ENCODE peak calls at places on chromosome 7, in nine cellular contexts. O, L, P, I, G, U, R, D and W are unnamed samples. For H3K4me1, the result is how much of the 10 kb centered on the place peaks cover.

GRCh38 chr7:1432411-1433082 is 26.7 kb downstream of the MICALL2 start:
- DNase-seq in O (peak), U (peak), I (peak), D (peak), R (peak), G (peak), P (peak), L (peak), W (peak)

GRCh38 chr7:87318741-87319140 is 26.7 kb upstream of the CROT start:
- DNase-seq in O (no peak), U (no peak), R (no peak), G (no peak), P (no peak), I (no peak), L (peak), D (no peak), W (no peak)

GRCh38 chr7:141421306-141421705 is 129.9 kb upstream of the AGK start:
- DNase-seq in R (no peak), L (no peak), U (no peak), D (no peak), P (no peak), G (no peak), I (no peak), O (no peak), W (no peak)

GRCh38 chr7:24477807-24478655 is 95.2 kb upstream of the PALS2 start:
- DNase-seq in D (no peak), G (peak), L (peak), O (no peak), I (peak), P (peak), R (peak), U (peak), W (peak)

GRCh38 chr7:20784311-20785210 is 2.1 kb downstream of the SP8 start:
- DNase-seq in P (no peak), O (no peak), R (peak), I (no peak), G (peak), D (no peak), L (peak), U (peak), W (no peak)

GRCh38 chr7:76300210-76300731 is 2.2 kb upstream of the HSPB1 start:
- DNase-seq in R (peak), L (peak), I (peak), G (peak), O (no peak), U (peak), D (no peak), P (no peak), W (no peak)

GRCh38 chr7:12244129-12244528 is 33.0 kb downstream of the TMEM106B start:
- DNase-seq in P (peak), O (peak), U (peak), D (no peak), R (peak), L (peak), I (no peak), G (peak), W (no peak)

GRCh38 chr7:129670636-129671035 is 59.1 kb downstream of the NRF1 start:
- DNase-seq in G (no peak), P (no peak), R (peak), I (no peak), D (no peak), O (no peak), L (no peak), U (no peak), W (no peak)

GRCh38 chr7:90988523-90988922 is 275.7 kb upstream of the FZD1 start:
- DNase-seq in P (peak), D (no peak), O (no peak), R (no peak), U (no peak), L (no peak), I (no peak), G (no peak), W (no peak)

GRCh38 chr7:124042826-124043225 is 10.0 kb upstream of the TMEM229A start:
- DNase-seq in U (no peak), P (no peak), I (no peak), G (no peak), O (no peak), D (no peak), R (no peak), L (no peak), W (no peak)

GRCh38 chr7:130228840-130229239 is 21.2 kb downstream of the SSMEM1 start:
- DNase-seq in I (no peak), U (no peak), G (no peak), R (no peak), P (no peak), D (no peak), L (no peak), O (no peak), W (no peak)

GRCh38 chr7:91233201-91233600 is 31.0 kb upstream of the FZD1 start:
- DNase-seq in U (no peak), O (no peak), L (no peak), G (no peak), P (no peak), R (no peak), I (no peak), D (no peak), W (no peak)

GRCh38 chr7:40551685-40552576 is 417.1 kb downstream of the SUGCT start:
- DNase-seq in G (peak), P (no peak), O (no peak), L (peak), D (no peak), I (no peak), U (peak), R (peak), W (peak)

GRCh38 chr7:42144253-42145002 is 92.6 kb downstream of the GLI3 start:
- DNase-seq in L (no peak), D (no peak), R (peak), G (no peak), I (no peak), U (no peak), O (no peak), P (no peak), W (no peak)

GRCh38 chr7:77427996-77428603 is 12.0 kb upstream of the GSAP start:
- DNase-seq in O (no peak), D (no peak), L (no peak), G (no peak), U (peak), R (peak), P (no peak), I (no peak), W (peak)
- H3K4me1 ChIP-seq in O (under half), D (under half), L (under half), G (under half), U (under half), R (under half), P (under half), I (under half), W (under half)

GRCh38 chr7:99097730-99098129 is 46.2 kb downstream of the SMURF1 start:
- DNase-seq in D (no peak), U (no peak), R (no peak), I (no peak), G (no peak), O (no peak), L (no peak), P (no peak), W (no peak)
- H3K4me1 ChIP-seq in D (under half), U (under half), R (under half), I (under half), G (under half), O (under half), L (half or more), P (under half), W (under half)

DNA sequence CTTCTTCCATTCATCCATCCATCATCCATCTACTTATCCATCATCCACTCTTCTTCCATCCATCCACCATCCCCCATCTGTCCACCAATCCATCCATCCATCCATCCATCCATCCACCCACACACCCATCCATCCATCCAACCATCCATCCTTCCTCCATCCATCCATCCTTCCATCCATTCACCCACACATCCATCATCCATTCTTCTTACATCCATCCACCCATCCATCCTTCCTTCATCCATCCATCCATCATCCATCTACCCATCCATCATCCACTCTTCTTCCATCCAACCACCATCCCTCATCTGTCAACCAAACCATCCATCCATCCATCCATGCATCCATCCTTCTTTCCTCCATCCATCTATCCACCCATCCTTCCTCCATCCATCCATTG is 429.3 kb downstream of the DNAJB6 start:
- DNase-seq in P (no peak), O (no peak), G (no peak), L (no peak), U (no peak), I (no peak), D (no peak), R (no peak), W (no peak)
- H3K4me1 ChIP-seq in P (under half), O (under half), G (under half), L (under half), U (under half), I (under half), D (under half), R (under half), W (under half)

GRCh38 chr7:148588168-148588890 is 2.2 kb upstream of the C7orf33 start:
- DNase-seq in L (no peak), I (no peak), R (no peak), P (no peak), D (no peak), U (no peak), O (no peak), G (no peak), W (no peak)

GRCh38 chr7:148587076-148587475 is 3.5 kb upstream of the C7orf33 start:
- DNase-seq in G (no peak), P (no peak), D (no peak), L (no peak), O (no peak), I (no peak), R (no peak), U (no peak), W (no peak)

GRCh38 chr7:148581685-148582084 is 8.9 kb upstream of the C7orf33 start:
- DNase-seq in R (no peak), I (no peak), D (no peak), G (no peak), U (no peak), O (no peak), L (no peak), P (no peak), W (no peak)

GRCh38 chr7:148585399-148585798 is 5.2 kb upstream of the C7orf33 start:
- DNase-seq in L (no peak), D (no peak), I (no peak), R (no peak), O (peak), U (no peak), G (no peak), P (no peak), W (no peak)

DNA sequence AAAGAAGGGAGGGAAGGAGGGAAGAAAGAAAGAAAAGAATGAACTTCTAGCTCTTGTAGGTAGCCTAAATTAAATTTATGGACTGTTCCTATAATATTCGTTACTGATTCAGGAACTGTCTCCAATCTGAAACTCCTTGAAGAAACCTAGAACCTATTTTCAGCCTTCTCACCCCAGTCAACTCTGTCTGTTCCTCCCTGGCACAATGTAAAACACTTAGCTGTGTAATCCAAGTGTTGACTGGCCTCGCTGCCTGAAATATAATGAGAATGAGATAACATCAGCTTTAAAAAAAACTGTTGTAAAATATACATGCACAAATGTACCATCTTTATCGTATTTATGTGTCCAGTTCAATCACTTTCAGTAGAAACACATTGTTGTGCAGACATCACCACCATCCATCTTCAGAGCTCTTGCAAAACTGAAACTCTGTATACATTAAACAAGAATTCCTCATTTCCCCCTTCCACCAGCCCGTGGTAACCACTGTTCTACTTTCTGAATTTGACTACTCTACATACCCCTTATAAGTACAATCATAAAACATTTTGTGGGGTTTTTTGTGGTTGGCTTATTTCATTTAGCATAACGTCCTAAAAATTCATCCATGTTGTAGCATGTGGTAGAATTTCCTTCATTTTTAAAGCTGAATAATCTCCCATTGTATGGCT is 6.3 kb upstream of the C7orf33 start:
- DNase-seq in U (no peak), G (no peak), R (no peak), I (no peak), L (no peak), P (no peak), O (no peak), D (no peak), W (no peak)
- H3K4me1 ChIP-seq in U (under half), G (under half), R (under half), I (under half), L (under half), P (under half), O (under half), D (under half), W (under half)